ENCODE peak calls at places on chromosomes 7 and 10, in eight cellular contexts. T is CD4-positive, alpha-beta T cell; N is activated CD8-positive, alpha-beta T cell treated with anti-CD3 and anti-CD28 coated beads for 36 hours; H is spleen; J is suprapubic skin; Q is endothelial cell; A is cardiac muscle cell; B is glutamatergic neuron. L is an unnamed sample.

GRCh38 chr10:77879065-77879464 is 47.5 kb downstream of the DLG5 start:
- DNase-seq in T (no peak), N (no peak), H (no peak), J (no peak), Q (no peak), A (no peak), B (no peak), L (no peak)

GRCh38 chr7:15867441-15867840 is 181.0 kb upstream of the MEOX2 start:
- DNase-seq in T (no peak), N (no peak), H (no peak), J (no peak), Q (no peak), A (no peak), B (no peak), L (no peak)

GRCh38 chr10:6347391-6347951 is 144.7 kb downstream of the PFKFB3 start:
- DNase-seq in T (peak), N (peak), H (peak), J (no peak), Q (no peak), A (no peak), B (no peak), L (no peak)

GRCh38 chr10:74738985-74739567 is 87.3 kb upstream of the KAT6B start:
- DNase-seq in T (no peak), N (peak), H (no peak), J (no peak), Q (peak), A (peak), B (no peak), L (peak)

GRCh38 chr10:19847321-19847720 is 31.1 kb downstream of the PLXDC2 start:
- DNase-seq in T (no peak), N (no peak), H (no peak), J (no peak), Q (no peak), A (no peak), B (no peak), L (no peak)

GRCh38 chr10:47330804-47331203 is 8.6 kb downstream of the GDF2 start:
- DNase-seq in T (no peak), N (no peak), H (no peak), J (peak), Q (no peak), A (no peak), B (no peak), L (no peak)

GRCh38 chr10:78255796-78256638 is 222.4 kb downstream of the RPS24 start:
- DNase-seq in T (no peak), N (no peak), H (no peak), J (no peak), Q (no peak), A (peak), B (no peak), L (no peak)

GRCh38 chr10:1214882-1215540 is 158.8 kb downstream of the WDR37 start:
- DNase-seq in T (no peak), N (no peak), H (peak), J (no peak), Q (no peak), A (no peak), B (no peak), L (no peak)

GRCh38 chr10:79282388-79282787 is 64.9 kb upstream of the PPIF start:
- DNase-seq in T (no peak), N (no peak), H (no peak), J (no peak), Q (no peak), A (peak), B (peak), L (no peak)

GRCh38 chr7:89072094-89072493 is 276.6 kb upstream of the TEX47 start:
- DNase-seq in T (no peak), N (no peak), H (no peak), J (no peak), Q (no peak), A (no peak), B (no peak), L (no peak)

GRCh38 chr7:132300599-132300998 is 275.7 kb downstream of the PLXNA4 start:
- DNase-seq in T (no peak), N (no peak), H (no peak), J (no peak), Q (no peak), A (no peak), B (no peak), L (no peak)

GRCh38 chr7:151046603-151047573 is 1.4 kb upstream of the ASIC3 start:
- DNase-seq in T (no peak), N (no peak), H (no peak), J (no peak), Q (no peak), A (no peak), B (no peak), L (no peak)

GRCh38 chr7:19772323-19772722 is 1.1 kb downstream of the TMEM196 start:
- DNase-seq in T (no peak), N (no peak), H (no peak), J (no peak), Q (no peak), A (peak), B (peak), L (no peak)

GRCh38 chr7:40493609-40494041 is 358.8 kb downstream of the SUGCT start:
- DNase-seq in T (no peak), N (no peak), H (no peak), J (no peak), Q (no peak), A (no peak), B (no peak), L (no peak)

GRCh38 chr7:143002856-143003255 is 24.1 kb downstream of the OR9A2 start:
- DNase-seq in T (no peak), N (no peak), H (no peak), J (no peak), Q (no peak), A (no peak), B (no peak), L (no peak)

GRCh38 chr7:143005632-143006260 is 21.2 kb downstream of the OR9A2 start:
- DNase-seq in T (no peak), N (no peak), H (no peak), J (no peak), Q (no peak), A (no peak), B (no peak), L (no peak)

GRCh38 chr7:143000648-143001047 is 26.3 kb downstream of the OR9A2 start:
- DNase-seq in T (no peak), N (no peak), H (no peak), J (no peak), Q (no peak), A (no peak), B (no peak), L (no peak)

GRCh38 chr7:143002106-143002505 is 24.8 kb downstream of the OR9A2 start:
- DNase-seq in T (no peak), N (peak), H (no peak), J (no peak), Q (no peak), A (peak), B (no peak), L (no peak)

DNA sequence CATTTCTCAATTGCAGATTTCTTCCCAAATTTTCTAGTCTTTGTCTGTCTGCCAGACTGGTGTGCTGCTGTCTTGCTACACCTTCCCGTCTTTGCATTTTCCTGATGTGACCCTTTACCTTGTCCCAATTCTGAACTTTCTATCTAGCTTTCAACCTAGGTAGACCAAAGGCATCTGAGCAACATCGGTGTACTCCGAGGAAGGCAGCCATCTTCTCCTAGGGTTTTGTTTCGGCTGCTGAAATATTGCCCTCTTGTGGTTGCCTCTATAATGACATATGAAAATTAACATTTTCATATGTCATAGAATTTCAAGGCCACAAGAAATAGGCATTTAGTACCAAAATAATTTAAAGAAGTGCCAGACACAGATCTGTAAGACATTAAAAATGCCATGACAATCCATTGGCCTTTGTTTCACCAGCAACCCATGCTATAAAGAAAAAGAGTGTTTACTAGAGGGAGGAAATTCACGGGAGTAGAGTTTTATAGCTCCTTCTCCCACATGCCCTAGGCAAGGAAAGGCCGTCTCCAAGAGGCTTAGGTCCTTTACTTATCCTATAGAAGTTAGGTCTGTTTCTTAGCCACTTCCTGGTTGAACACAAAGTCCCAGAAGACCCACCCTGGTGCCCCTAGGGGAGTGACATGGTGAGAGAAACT is 23.4 kb downstream of the OR9A2 start:
- DNase-seq in T (peak), N (peak), H (no peak), J (no peak), Q (no peak), A (peak), B (no peak), L (peak)
- TF ChIP-seq CTCF in T (peak), N (peak), H (peak), J (peak), Q (peak), A (peak), B (peak), L (peak)

GRCh38 chr10:34286136-34286739 is 528.9 kb downstream of the PARD3 start:
- DNase-seq in T (no peak), N (no peak), H (no peak), J (no peak), Q (no peak), A (no peak), B (no peak), L (no peak)

GRCh38 chr10:34282186-34282585 is 532.9 kb downstream of the PARD3 start:
- DNase-seq in T (no peak), N (no peak), H (no peak), J (no peak), Q (no peak), A (no peak), B (no peak), L (no peak)

GRCh38 chr10:34275626-34276025 is 539.5 kb downstream of the PARD3 start:
- DNase-seq in T (no peak), N (no peak), H (no peak), J (no peak), Q (no peak), A (no peak), B (no peak), L (no peak)

GRCh38 chr10:34281661-34282060 is 533.4 kb downstream of the PARD3 start:
- DNase-seq in T (no peak), N (no peak), H (no peak), J (no peak), Q (no peak), A (no peak), B (no peak), L (no peak)

DNA sequence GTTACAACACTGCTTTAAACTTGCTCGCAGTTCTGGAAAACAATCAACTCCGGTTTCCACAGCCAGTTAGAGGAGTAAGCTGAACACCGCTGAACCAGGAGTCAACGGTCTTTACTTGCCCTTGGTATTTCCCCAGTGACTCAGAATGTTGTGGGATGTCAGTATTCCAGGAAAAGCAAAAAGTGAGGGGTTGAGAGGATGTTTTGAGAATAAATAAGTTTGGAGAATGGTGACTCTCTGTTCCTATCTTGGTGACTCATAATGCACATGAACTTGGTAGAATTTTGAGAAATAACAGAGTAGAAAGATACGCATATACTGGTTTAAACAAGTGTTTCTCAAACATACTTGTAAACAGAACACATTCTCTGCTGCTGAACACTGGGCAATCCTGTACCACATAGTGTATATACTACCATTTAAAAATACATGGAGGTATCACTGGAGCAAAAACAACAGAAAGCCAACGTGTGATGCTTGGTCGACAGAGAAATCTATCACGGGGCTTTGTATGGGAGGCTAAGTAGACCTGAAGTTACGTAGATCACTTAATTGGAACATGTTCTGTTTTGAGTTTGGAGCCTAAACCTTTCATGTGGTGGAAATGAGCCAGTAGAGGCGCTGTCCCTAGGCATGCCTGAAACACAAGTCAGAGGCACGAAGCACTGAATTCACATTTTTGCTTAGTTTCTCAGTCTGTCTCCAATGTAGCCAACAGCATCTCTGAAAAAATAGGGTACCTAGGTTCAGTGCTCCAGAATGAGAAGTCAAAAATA is 534.3 kb downstream of the PARD3 start:
- DNase-seq in T (no peak), N (peak), H (no peak), J (no peak), Q (no peak), A (no peak), B (no peak), L (no peak)
- TF ChIP-seq CTCF in T (no peak), N (no peak), H (no peak), J (no peak), Q (no peak), A (peak), B (no peak), L (no peak)

GRCh38 chr10:92239600-92240288 is 51.1 kb downstream of the CPEB3 start:
- DNase-seq in T (peak), N (peak), H (peak), J (peak), Q (peak), A (peak), B (peak), L (peak)
- TF ChIP-seq CTCF in T (no peak), N (no peak), H (no peak), J (no peak), Q (no peak), A (no peak), B (no peak), L (no peak)

GRCh38 chr7:157791666-157792065 is 454.9 kb downstream of the DNAJB6 start:
- DNase-seq in T (no peak), N (no peak), H (no peak), J (no peak), Q (no peak), A (no peak), B (no peak), L (no peak)
- TF ChIP-seq CTCF in T (no peak), N (no peak), H (no peak), J (no peak), Q (no peak), A (no peak), B (no peak), L (no peak)

GRCh38 chr10:71161429-71161828 is 50.9 kb upstream of the UNC5B start:
- DNase-seq in T (no peak), N (peak), H (no peak), J (no peak), Q (no peak), A (no peak), B (no peak), L (no peak)

GRCh38 chr10:71157435-71157834 is 54.9 kb upstream of the UNC5B start:
- DNase-seq in T (no peak), N (no peak), H (no peak), J (no peak), Q (no peak), A (no peak), B (no peak), L (no peak)

GRCh38 chr10:71158902-71159301 is 53.5 kb upstream of the UNC5B start:
- DNase-seq in T (no peak), N (no peak), H (no peak), J (no peak), Q (no peak), A (no peak), B (no peak), L (no peak)

GRCh38 chr10:71158251-71158650 is 54.1 kb upstream of the UNC5B start:
- DNase-seq in T (no peak), N (no peak), H (no peak), J (no peak), Q (no peak), A (no peak), B (no peak), L (no peak)

GRCh38 chr10:71159892-71160291 is 52.5 kb upstream of the UNC5B start:
- DNase-seq in T (no peak), N (no peak), H (no peak), J (no peak), Q (no peak), A (no peak), B (no peak), L (no peak)
- TF ChIP-seq CTCF in T (no peak), N (no peak), H (no peak), J (no peak), Q (no peak), A (no peak), B (no peak), L (no peak)